ENCODE peak calls at places on chromosome 14, in seven cellular contexts. One of them, this sample, is unnamed.

GRCh38 chr14:103879570-103880333 is 32.4 kb upstream of the PPP1R13B start:
- DNase-seq in uterus: peak; percentile 35
- DNase-seq in tibial artery: no peak
- DNase-seq in prostate gland: peak; percentile 81
- DNase-seq in adrenal gland: peak; percentile 87
- DNase-seq in effector memory CD4-positive, alpha-beta T cell: no peak
- DNase-seq in fibroblast of lung: no peak
- DNase-seq in this sample: no peak

GRCh38 chr14:35944847-35945246 is 118.7 kb downstream of the BRMS1L start:
- DNase-seq in tibial artery: no peak
- DNase-seq in uterus: no peak
- DNase-seq in fibroblast of lung: no peak
- DNase-seq in effector memory CD4-positive, alpha-beta T cell: no peak
- DNase-seq in prostate gland: no peak
- DNase-seq in adrenal gland: no peak
- DNase-seq in this sample: no peak

GRCh38 chr14:103889313-103890051 is 38.8 kb upstream of the TDRD9 start:
- DNase-seq in adrenal gland: no peak
- DNase-seq in uterus: no peak
- DNase-seq in effector memory CD4-positive, alpha-beta T cell: no peak
- DNase-seq in prostate gland: no peak
- DNase-seq in tibial artery: no peak
- DNase-seq in fibroblast of lung: no peak
- DNase-seq in this sample: no peak

GRCh38 chr14:79411403-79412174 is 799.7 kb downstream of the DIO2 start:
- DNase-seq in fibroblast of lung: no peak
- DNase-seq in prostate gland: no peak
- DNase-seq in uterus: no peak
- DNase-seq in adrenal gland: no peak
- DNase-seq in effector memory CD4-positive, alpha-beta T cell: no peak
- DNase-seq in tibial artery: no peak
- DNase-seq in this sample: no peak

GRCh38 chr14:65304963-65305362 is 107.6 kb upstream of the FUT8 start:
- DNase-seq in fibroblast of lung: no peak
- DNase-seq in tibial artery: no peak
- DNase-seq in uterus: no peak
- DNase-seq in adrenal gland: no peak
- DNase-seq in effector memory CD4-positive, alpha-beta T cell: no peak
- DNase-seq in prostate gland: no peak
- DNase-seq in this sample: no peak

GRCh38 chr14:104264495-104265265 is 126.3 kb downstream of the KIF26A start:
- DNase-seq in tibial artery: no peak
- DNase-seq in uterus: no peak
- DNase-seq in effector memory CD4-positive, alpha-beta T cell: no peak
- DNase-seq in prostate gland: no peak
- DNase-seq in fibroblast of lung: no peak
- DNase-seq in adrenal gland: peak; percentile 17
- DNase-seq in this sample: no peak

GRCh38 chr14:68761391-68761790 is 31.5 kb downstream of the ZFP36L1 start:
- DNase-seq in uterus: no peak
- DNase-seq in adrenal gland: no peak
- DNase-seq in fibroblast of lung: no peak
- DNase-seq in effector memory CD4-positive, alpha-beta T cell: no peak
- DNase-seq in tibial artery: no peak
- DNase-seq in prostate gland: no peak
- DNase-seq in this sample: no peak

GRCh38 chr14:23568600-23569310 is 1.2 kb upstream of the AP1G2 start:
- DNase-seq in effector memory CD4-positive, alpha-beta T cell: no peak
- DNase-seq in prostate gland: no peak
- DNase-seq in adrenal gland: no peak
- DNase-seq in uterus: peak; percentile 9
- DNase-seq in tibial artery: no peak
- DNase-seq in fibroblast of lung: no peak
- DNase-seq in this sample: no peak

GRCh38 chr14:24264298-24264697 is 1.3 kb upstream of the TGM1 start:
- DNase-seq in prostate gland: no peak
- DNase-seq in uterus: no peak
- DNase-seq in adrenal gland: no peak
- DNase-seq in effector memory CD4-positive, alpha-beta T cell: no peak
- DNase-seq in fibroblast of lung: no peak
- DNase-seq in tibial artery: no peak
- DNase-seq in this sample: no peak

GRCh38 chr14:54805521-54806322 is 96.9 kb downstream of the GCH1 start:
- DNase-seq in fibroblast of lung: peak; percentile 79
- DNase-seq in uterus: peak; percentile 81
- DNase-seq in effector memory CD4-positive, alpha-beta T cell: peak; percentile 50
- DNase-seq in prostate gland: peak; percentile 69
- DNase-seq in tibial artery: peak; percentile 82
- DNase-seq in adrenal gland: peak; percentile 92
- DNase-seq in this sample: peak; percentile 79

GRCh38 chr14:30883508-30884294 is 9.3 kb downstream of the COCH start:
- DNase-seq in fibroblast of lung: peak; percentile 30
- DNase-seq in tibial artery: no peak
- DNase-seq in effector memory CD4-positive, alpha-beta T cell: no peak
- DNase-seq in prostate gland: no peak
- DNase-seq in uterus: no peak
- DNase-seq in adrenal gland: no peak
- DNase-seq in this sample: no peak

GRCh38 chr14:36105401-36105800 is 71.1 kb downstream of the PTCSC3 start:
- DNase-seq in tibial artery: no peak
- DNase-seq in effector memory CD4-positive, alpha-beta T cell: no peak
- DNase-seq in adrenal gland: no peak
- DNase-seq in uterus: no peak
- DNase-seq in prostate gland: no peak
- DNase-seq in fibroblast of lung: no peak
- DNase-seq in this sample: no peak

GRCh38 chr14:85190251-85190650 is 339.7 kb upstream of the FLRT2 start:
- DNase-seq in effector memory CD4-positive, alpha-beta T cell: no peak
- DNase-seq in tibial artery: no peak
- DNase-seq in adrenal gland: no peak
- DNase-seq in fibroblast of lung: no peak
- DNase-seq in uterus: no peak
- DNase-seq in prostate gland: no peak
- DNase-seq in this sample: no peak

GRCh38 chr14:44586910-44587309 is 79.8 kb upstream of the FSCB start:
- DNase-seq in effector memory CD4-positive, alpha-beta T cell: no peak
- DNase-seq in tibial artery: no peak
- DNase-seq in uterus: no peak
- DNase-seq in prostate gland: no peak
- DNase-seq in adrenal gland: no peak
- DNase-seq in fibroblast of lung: no peak
- DNase-seq in this sample: no peak

GRCh38 chr14:36515896-36516718 is 3.9 kb downstream of the NKX2-1 start:
- DNase-seq in tibial artery: no peak
- DNase-seq in prostate gland: no peak
- DNase-seq in fibroblast of lung: no peak
- DNase-seq in effector memory CD4-positive, alpha-beta T cell: no peak
- DNase-seq in uterus: no peak
- DNase-seq in adrenal gland: no peak
- DNase-seq in this sample: no peak

GRCh38 chr14:37587881-37588666 is 7.0 kb downstream of the FOXA1 start:
- DNase-seq in fibroblast of lung: no peak
- DNase-seq in uterus: no peak
- DNase-seq in effector memory CD4-positive, alpha-beta T cell: no peak
- DNase-seq in prostate gland: no peak
- DNase-seq in tibial artery: no peak
- DNase-seq in adrenal gland: no peak
- DNase-seq in this sample: no peak

GRCh38 chr14:104304451-104305351 is 166.3 kb downstream of the KIF26A start:
- DNase-seq in uterus: no peak
- DNase-seq in adrenal gland: no peak
- DNase-seq in prostate gland: no peak
- DNase-seq in effector memory CD4-positive, alpha-beta T cell: no peak
- DNase-seq in tibial artery: no peak
- DNase-seq in fibroblast of lung: no peak
- DNase-seq in this sample: no peak

GRCh38 chr14:49593016-49593415 is 5.7 kb upstream of the LRR1 start:
- DNase-seq in tibial artery: no peak
- DNase-seq in adrenal gland: no peak
- DNase-seq in uterus: no peak
- DNase-seq in prostate gland: no peak
- DNase-seq in effector memory CD4-positive, alpha-beta T cell: no peak
- DNase-seq in fibroblast of lung: peak; percentile 40
- DNase-seq in this sample: no peak

GRCh38 chr14:88974991-88975835 is 150.8 kb downstream of the TTC8 start:
- DNase-seq in uterus: no peak
- DNase-seq in adrenal gland: no peak
- DNase-seq in fibroblast of lung: no peak
- DNase-seq in prostate gland: no peak
- DNase-seq in tibial artery: no peak
- DNase-seq in effector memory CD4-positive, alpha-beta T cell: no peak
- DNase-seq in this sample: no peak

GRCh38 chr14:67567654-67568053 is 32.4 kb downstream of the PIGH start:
- DNase-seq in prostate gland: no peak
- DNase-seq in fibroblast of lung: no peak
- DNase-seq in uterus: no peak
- DNase-seq in tibial artery: no peak
- DNase-seq in adrenal gland: peak; percentile 71
- DNase-seq in effector memory CD4-positive, alpha-beta T cell: no peak
- DNase-seq in this sample: peak; percentile 30

GRCh38 chr14:28468191-28469151 is 298.1 kb upstream of the FOXG1 start:
- DNase-seq in adrenal gland: no peak
- DNase-seq in fibroblast of lung: no peak
- DNase-seq in uterus: no peak
- DNase-seq in effector memory CD4-positive, alpha-beta T cell: no peak
- DNase-seq in tibial artery: no peak
- DNase-seq in prostate gland: no peak
- DNase-seq in this sample: no peak

GRCh38 chr14:33569844-33570716 is 380.8 kb downstream of the EGLN3 start:
- DNase-seq in uterus: no peak
- DNase-seq in effector memory CD4-positive, alpha-beta T cell: no peak
- DNase-seq in tibial artery: no peak
- DNase-seq in fibroblast of lung: peak; percentile 44
- DNase-seq in adrenal gland: no peak
- DNase-seq in prostate gland: no peak
- DNase-seq in this sample: no peak

GRCh38 chr14:98503086-98503815 is 768.7 kb downstream of the BCL11B start:
- DNase-seq in effector memory CD4-positive, alpha-beta T cell: no peak
- DNase-seq in prostate gland: no peak
- DNase-seq in fibroblast of lung: no peak
- DNase-seq in tibial artery: no peak
- DNase-seq in uterus: no peak
- DNase-seq in adrenal gland: no peak
- DNase-seq in this sample: no peak

GRCh38 chr14:35320472-35320871 is 28.3 kb downstream of the PSMA6 start:
- DNase-seq in uterus: no peak
- DNase-seq in fibroblast of lung: no peak
- DNase-seq in adrenal gland: no peak
- DNase-seq in prostate gland: no peak
- DNase-seq in effector memory CD4-positive, alpha-beta T cell: no peak
- DNase-seq in tibial artery: no peak
- DNase-seq in this sample: no peak

GRCh38 chr14:37326434-37326833 is 128.7 kb downstream of the MIPOL1 start:
- DNase-seq in tibial artery: no peak
- DNase-seq in uterus: no peak
- DNase-seq in effector memory CD4-positive, alpha-beta T cell: no peak
- DNase-seq in fibroblast of lung: no peak
- DNase-seq in prostate gland: no peak
- DNase-seq in adrenal gland: no peak
- DNase-seq in this sample: no peak

GRCh38 chr14:62604524-62604923 is 440.7 kb downstream of the KCNH5 start:
- DNase-seq in fibroblast of lung: peak; percentile 14
- DNase-seq in adrenal gland: no peak
- DNase-seq in prostate gland: no peak
- DNase-seq in effector memory CD4-positive, alpha-beta T cell: no peak
- DNase-seq in tibial artery: no peak
- DNase-seq in uterus: no peak
- DNase-seq in this sample: no peak

GRCh38 chr14:39176263-39177167 is 1.5 kb downstream of the PNN start:
- DNase-seq in effector memory CD4-positive, alpha-beta T cell: no peak
- DNase-seq in adrenal gland: no peak
- DNase-seq in fibroblast of lung: no peak
- DNase-seq in prostate gland: no peak
- DNase-seq in tibial artery: no peak
- DNase-seq in uterus: no peak
- DNase-seq in this sample: no peak

GRCh38 chr14:85702191-85702590 is 172.2 kb downstream of the FLRT2 start:
- DNase-seq in fibroblast of lung: peak; percentile 16
- DNase-seq in uterus: no peak
- DNase-seq in tibial artery: no peak
- DNase-seq in effector memory CD4-positive, alpha-beta T cell: no peak
- DNase-seq in prostate gland: no peak
- DNase-seq in adrenal gland: no peak
- DNase-seq in this sample: no peak

GRCh38 chr14:36361210-36361853 is 40.9 kb upstream of the MBIP start:
- DNase-seq in uterus: no peak
- DNase-seq in prostate gland: no peak
- DNase-seq in adrenal gland: no peak
- DNase-seq in fibroblast of lung: no peak
- DNase-seq in tibial artery: no peak
- DNase-seq in effector memory CD4-positive, alpha-beta T cell: no peak
- DNase-seq in this sample: no peak

DNA sequence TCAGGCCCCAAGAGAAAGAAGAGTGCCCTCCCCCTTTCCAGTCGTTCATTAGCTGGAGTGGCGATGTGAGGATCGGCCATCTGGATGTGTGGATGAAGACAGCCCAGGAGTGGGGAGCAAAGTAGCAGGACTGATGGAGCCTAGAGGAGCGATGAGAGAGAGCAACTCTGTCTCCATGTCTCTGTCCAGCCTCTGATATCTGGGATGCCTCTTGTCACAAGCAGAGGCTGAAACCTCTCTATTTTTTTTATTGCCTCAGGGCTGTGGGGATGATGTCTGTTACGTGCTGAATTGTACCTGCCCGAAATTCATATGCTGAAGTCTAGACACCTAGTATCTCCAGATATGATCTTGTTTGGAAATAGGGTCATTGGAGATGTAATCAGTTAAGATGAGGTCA is 2.7 kb downstream of the SERPINA11 start:
- DNase-seq in effector memory CD4-positive, alpha-beta T cell: no peak
- DNase-seq in uterus: no peak
- DNase-seq in adrenal gland: no peak
- DNase-seq in tibial artery: no peak
- DNase-seq in prostate gland: no peak
- DNase-seq in fibroblast of lung: no peak
- DNase-seq in this sample: no peak
- H3K4me1 ChIP-seq in effector memory CD4-positive, alpha-beta T cell: no peaks in the 10 kb centered on the region
- H3K4me1 ChIP-seq in uterus: no peaks in the 10 kb centered on the region
- H3K4me1 ChIP-seq in adrenal gland: no peaks in the 10 kb centered on the region
- H3K4me1 ChIP-seq in tibial artery: no peaks in the 10 kb centered on the region
- H3K4me1 ChIP-seq in prostate gland: no peaks in the 10 kb centered on the region
- H3K4me1 ChIP-seq in fibroblast of lung: no peaks in the 10 kb centered on the region
- H3K4me1 ChIP-seq in this sample: no peaks in the 10 kb centered on the region

GRCh38 chr14:93100570-93100969 is 15.2 kb downstream of the ITPK1 start:
- DNase-seq in tibial artery: no peak
- DNase-seq in adrenal gland: no peak
- DNase-seq in uterus: no peak
- DNase-seq in effector memory CD4-positive, alpha-beta T cell: no peak
- DNase-seq in fibroblast of lung: no peak
- DNase-seq in prostate gland: no peak
- DNase-seq in this sample: no peak
- H3K4me1 ChIP-seq in tibial artery: peaks cover 32% of the 10 kb centered on the region
- H3K4me1 ChIP-seq in adrenal gland: peaks cover 14% of the 10 kb centered on the region
- H3K4me1 ChIP-seq in uterus: no peaks in the 10 kb centered on the region
- H3K4me1 ChIP-seq in effector memory CD4-positive, alpha-beta T cell: peaks cover 12% of the 10 kb centered on the region
- H3K4me1 ChIP-seq in fibroblast of lung: no peaks in the 10 kb centered on the region
- H3K4me1 ChIP-seq in prostate gland: no peaks in the 10 kb centered on the region
- H3K4me1 ChIP-seq in this sample: no peaks in the 10 kb centered on the region

GRCh38 chr14:61563880-61564622 is 131.3 kb upstream of the HIF1A start:
- DNase-seq in effector memory CD4-positive, alpha-beta T cell: no peak
- DNase-seq in tibial artery: no peak
- DNase-seq in fibroblast of lung: no peak
- DNase-seq in prostate gland: no peak
- DNase-seq in adrenal gland: no peak
- DNase-seq in uterus: no peak
- DNase-seq in this sample: no peak
- H3K4me1 ChIP-seq in effector memory CD4-positive, alpha-beta T cell: peaks cover 16% of the 10 kb centered on the region
- H3K4me1 ChIP-seq in tibial artery: peaks cover 58% of the 10 kb centered on the region
- H3K4me1 ChIP-seq in fibroblast of lung: peaks cover 66% of the 10 kb centered on the region
- H3K4me1 ChIP-seq in prostate gland: peaks cover 11% of the 10 kb centered on the region
- H3K4me1 ChIP-seq in adrenal gland: peaks cover 71% of the 10 kb centered on the region
- H3K4me1 ChIP-seq in uterus: no peaks in the 10 kb centered on the region
- H3K4me1 ChIP-seq in this sample: peaks cover 44% of the 10 kb centered on the region

GRCh38 chr14:72033331-72033730 is 101.1 kb downstream of the RGS6 start:
- DNase-seq in uterus: no peak
- DNase-seq in tibial artery: no peak
- DNase-seq in fibroblast of lung: no peak
- DNase-seq in effector memory CD4-positive, alpha-beta T cell: no peak
- DNase-seq in adrenal gland: no peak
- DNase-seq in prostate gland: no peak
- DNase-seq in this sample: no peak
- H3K4me1 ChIP-seq in uterus: no peaks in the 10 kb centered on the region
- H3K4me1 ChIP-seq in tibial artery: peaks cover 2% of the 10 kb centered on the region
- H3K4me1 ChIP-seq in fibroblast of lung: no peaks in the 10 kb centered on the region
- H3K4me1 ChIP-seq in effector memory CD4-positive, alpha-beta T cell: no peaks in the 10 kb centered on the region
- H3K4me1 ChIP-seq in adrenal gland: no peaks in the 10 kb centered on the region
- H3K4me1 ChIP-seq in prostate gland: no peaks in the 10 kb centered on the region
- H3K4me1 ChIP-seq in this sample: no peaks in the 10 kb centered on the region

This sample was measured in gastrocnemius medialis.